ENCODE peak calls at places on chromosome 20, in five cellular contexts. One of them, this sample, is unnamed.

GRCh38 chr20:33450867-33451266 is 7.3 kb upstream of the SNTA1 start:
- DNase-seq in fibroblast of pulmonary artery: peak
- DNase-seq in ELR: peak
- DNase-seq in AG20443: peak
- DNase-seq in AG04450: no peak
- DNase-seq in this sample: no peak

GRCh38 chr20:846894-847278 is 13.4 kb downstream of the FAM110A start:
- DNase-seq in AG20443: no peak
- DNase-seq in ELR: no peak
- DNase-seq in fibroblast of pulmonary artery: no peak
- DNase-seq in AG04450: no peak
- DNase-seq in this sample: peak

GRCh38 chr20:37994512-37994911 is 38.7 kb downstream of the TTI1 start:
- DNase-seq in fibroblast of pulmonary artery: peak
- DNase-seq in AG04450: peak
- DNase-seq in ELR: peak
- DNase-seq in AG20443: peak
- DNase-seq in this sample: no peak

GRCh38 chr20:35327074-35327976 is 35.1 kb upstream of the FAM83C start:
- DNase-seq in AG20443: no peak
- DNase-seq in AG04450: no peak
- DNase-seq in fibroblast of pulmonary artery: no peak
- DNase-seq in ELR: peak
- DNase-seq in this sample: peak

GRCh38 chr20:53829706-53830521 is 236.3 kb upstream of the ZNF217 start:
- DNase-seq in AG20443: peak
- DNase-seq in AG04450: no peak
- DNase-seq in ELR: peak
- DNase-seq in fibroblast of pulmonary artery: peak
- DNase-seq in this sample: no peak

GRCh38 chr20:61387204-61387958 is 135.3 kb downstream of the CDH4 start:
- DNase-seq in ELR: peak
- DNase-seq in AG04450: no peak
- DNase-seq in AG20443: peak
- DNase-seq in fibroblast of pulmonary artery: peak
- DNase-seq in this sample: no peak

GRCh38 chr20:52801628-52802006 is 170.5 kb upstream of the TSHZ2 start:
- DNase-seq in fibroblast of pulmonary artery: no peak
- DNase-seq in ELR: no peak
- DNase-seq in AG04450: no peak
- DNase-seq in AG20443: no peak
- DNase-seq in this sample: no peak

GRCh38 chr20:23174821-23175220 is 88.7 kb upstream of the CD93 start:
- DNase-seq in AG20443: no peak
- DNase-seq in fibroblast of pulmonary artery: no peak
- DNase-seq in ELR: no peak
- DNase-seq in AG04450: no peak
- DNase-seq in this sample: no peak

GRCh38 chr20:12207875-12208274 is 290.2 kb downstream of the BTBD3 start:
- DNase-seq in ELR: peak
- DNase-seq in AG04450: peak
- DNase-seq in AG20443: peak
- DNase-seq in fibroblast of pulmonary artery: peak
- DNase-seq in this sample: peak

GRCh38 chr20:57126481-57127092 is 139.9 kb downstream of the BMP7 start:
- DNase-seq in ELR: peak
- DNase-seq in AG04450: no peak
- DNase-seq in fibroblast of pulmonary artery: no peak
- DNase-seq in AG20443: no peak
- DNase-seq in this sample: no peak

GRCh38 chr20:64038579-64039292 is 2.8 kb downstream of the C20orf204 start:
- DNase-seq in ELR: peak
- DNase-seq in AG20443: peak
- DNase-seq in AG04450: no peak
- DNase-seq in fibroblast of pulmonary artery: peak
- DNase-seq in this sample: peak

GRCh38 chr20:60238992-60239655 is 280.9 kb downstream of the CDH26 start:
- DNase-seq in ELR: peak
- DNase-seq in AG04450: no peak
- DNase-seq in AG20443: no peak
- DNase-seq in fibroblast of pulmonary artery: no peak
- DNase-seq in this sample: no peak

GRCh38 chr20:61976650-61977332 is 88.9 kb downstream of the TAF4 start:
- DNase-seq in fibroblast of pulmonary artery: no peak
- DNase-seq in AG04450: no peak
- DNase-seq in ELR: no peak
- DNase-seq in AG20443: no peak
- DNase-seq in this sample: no peak

GRCh38 chr20:11249683-11250082 is 575.9 kb upstream of the JAG1 start:
- DNase-seq in AG04450: no peak
- DNase-seq in ELR: no peak
- DNase-seq in fibroblast of pulmonary artery: no peak
- DNase-seq in AG20443: no peak
- DNase-seq in this sample: no peak

GRCh38 chr20:31602779-31603441 is 2.2 kb upstream of the ID1 start:
- DNase-seq in fibroblast of pulmonary artery: peak
- DNase-seq in ELR: peak
- DNase-seq in AG04450: no peak
- DNase-seq in AG20443: peak
- DNase-seq in this sample: no peak

GRCh38 chr20:58684291-58684690 is 8.3 kb upstream of the NPEPL1 start:
- DNase-seq in AG04450: no peak
- DNase-seq in ELR: peak
- DNase-seq in fibroblast of pulmonary artery: no peak
- DNase-seq in AG20443: no peak
- DNase-seq in this sample: no peak

GRCh38 chr20:48841861-48842529 is 14.2 kb upstream of the PREX1 start:
- DNase-seq in AG04450: peak
- DNase-seq in fibroblast of pulmonary artery: peak
- DNase-seq in ELR: peak
- DNase-seq in AG20443: peak
- DNase-seq in this sample: no peak

GRCh38 chr20:37071481-37071911 is 24.3 kb downstream of the RBL1 start:
- DNase-seq in fibroblast of pulmonary artery: peak
- DNase-seq in AG04450: no peak
- DNase-seq in ELR: peak
- DNase-seq in AG20443: peak
- DNase-seq in this sample: no peak

GRCh38 chr20:5642155-5642981 is 107.8 kb upstream of the SHLD1 start:
- DNase-seq in fibroblast of pulmonary artery: peak
- DNase-seq in AG20443: peak
- DNase-seq in ELR: no peak
- DNase-seq in AG04450: no peak
- DNase-seq in this sample: no peak

GRCh38 chr20:37228656-37229055 is 33.0 kb downstream of the GHRH start:
- DNase-seq in ELR: no peak
- DNase-seq in AG20443: no peak
- DNase-seq in AG04450: no peak
- DNase-seq in fibroblast of pulmonary artery: no peak
- DNase-seq in this sample: no peak

GRCh38 chr20:64160536-64161495 is 3.4 kb upstream of the MYT1 start:
- DNase-seq in AG04450: no peak
- DNase-seq in fibroblast of pulmonary artery: no peak
- DNase-seq in ELR: no peak
- DNase-seq in AG20443: no peak
- DNase-seq in this sample: no peak

GRCh38 chr20:43972051-43972450 is 57.4 kb downstream of the TOX2 start:
- DNase-seq in AG04450: no peak
- DNase-seq in ELR: no peak
- DNase-seq in AG20443: no peak
- DNase-seq in fibroblast of pulmonary artery: no peak
- DNase-seq in this sample: no peak

GRCh38 chr20:53901064-53901463 is 169.3 kb downstream of the BCAS1 start:
- DNase-seq in AG04450: no peak
- DNase-seq in ELR: peak
- DNase-seq in fibroblast of pulmonary artery: peak
- DNase-seq in AG20443: peak
- DNase-seq in this sample: no peak

GRCh38 chr20:46791722-46792416 is 82.4 kb downstream of the SLC2A10 start:
- DNase-seq in AG04450: no peak
- DNase-seq in AG20443: no peak
- DNase-seq in fibroblast of pulmonary artery: no peak
- DNase-seq in ELR: no peak
- DNase-seq in this sample: no peak

GRCh38 chr20:52178691-52179090 is 12.9 kb downstream of the ZFP64 start:
- DNase-seq in AG04450: no peak
- DNase-seq in ELR: no peak
- DNase-seq in AG20443: no peak
- DNase-seq in fibroblast of pulmonary artery: no peak
- DNase-seq in this sample: no peak

This sample was measured in erythroblast.